ENCODE peak calls at places on chromosomes 6 and 20, in seven cellular contexts. One of them, this sample, is unnamed.

GRCh38 chr6:96450082-96450759 is 71.4 kb upstream of the UFL1 start:
- DNase-seq in skeletal muscle cell: no peak
- DNase-seq in HEK293T: no peak
- DNase-seq in epithelial cell of esophagus: peak
- DNase-seq in mammary epithelial cell: peak
- DNase-seq in heart left ventricle: no peak
- DNase-seq in PC-3: peak
- DNase-seq in this sample: no peak

GRCh38 chr6:81767163-81768000 is 14.9 kb upstream of the TENT5A start:
- DNase-seq in skeletal muscle cell: no peak
- DNase-seq in HEK293T: no peak
- DNase-seq in epithelial cell of esophagus: peak
- DNase-seq in mammary epithelial cell: peak
- DNase-seq in heart left ventricle: no peak
- DNase-seq in PC-3: peak
- DNase-seq in this sample: peak

GRCh38 chr20:49519777-49520359 is 37.4 kb upstream of the KCNB1 start:
- DNase-seq in skeletal muscle cell: no peak
- DNase-seq in HEK293T: no peak
- DNase-seq in epithelial cell of esophagus: no peak
- DNase-seq in mammary epithelial cell: no peak
- DNase-seq in heart left ventricle: no peak
- DNase-seq in PC-3: no peak
- DNase-seq in this sample: no peak

GRCh38 chr6:139029470-139030210 is 1.1 kb downstream of the ABRACL start:
- DNase-seq in skeletal muscle cell: no peak
- DNase-seq in HEK293T: peak
- DNase-seq in epithelial cell of esophagus: peak
- DNase-seq in mammary epithelial cell: peak
- DNase-seq in heart left ventricle: peak
- DNase-seq in PC-3: peak
- DNase-seq in this sample: peak

GRCh38 chr6:111888928-111889696 is 15.9 kb upstream of the FYN start:
- DNase-seq in skeletal muscle cell: no peak
- DNase-seq in HEK293T: peak
- DNase-seq in epithelial cell of esophagus: no peak
- DNase-seq in mammary epithelial cell: no peak
- DNase-seq in heart left ventricle: peak
- DNase-seq in PC-3: no peak
- DNase-seq in this sample: peak

GRCh38 chr20:45020236-45020886 is 54.0 kb downstream of the STK4 start:
- DNase-seq in skeletal muscle cell: no peak
- DNase-seq in HEK293T: no peak
- DNase-seq in epithelial cell of esophagus: peak
- DNase-seq in mammary epithelial cell: peak
- DNase-seq in heart left ventricle: no peak
- DNase-seq in PC-3: peak
- DNase-seq in this sample: no peak

GRCh38 chr6:166814386-166814785 is 142.0 kb downstream of the RNASET2 start:
- DNase-seq in skeletal muscle cell: no peak
- DNase-seq in HEK293T: no peak
- DNase-seq in epithelial cell of esophagus: no peak
- DNase-seq in mammary epithelial cell: no peak
- DNase-seq in heart left ventricle: no peak
- DNase-seq in PC-3: no peak
- DNase-seq in this sample: no peak

GRCh38 chr6:152669894-152670293 is 27.8 kb upstream of the MYCT1 start:
- DNase-seq in skeletal muscle cell: no peak
- DNase-seq in HEK293T: no peak
- DNase-seq in epithelial cell of esophagus: peak
- DNase-seq in mammary epithelial cell: peak
- DNase-seq in heart left ventricle: no peak
- DNase-seq in PC-3: peak
- DNase-seq in this sample: peak

GRCh38 chr20:52748235-52748950 is 223.8 kb upstream of the TSHZ2 start:
- DNase-seq in skeletal muscle cell: no peak
- DNase-seq in HEK293T: no peak
- DNase-seq in epithelial cell of esophagus: no peak
- DNase-seq in mammary epithelial cell: no peak
- DNase-seq in heart left ventricle: no peak
- DNase-seq in PC-3: no peak
- DNase-seq in this sample: no peak

GRCh38 chr20:33993800-33994623 is at the start of gene RALY:
- DNase-seq in skeletal muscle cell: peak
- DNase-seq in HEK293T: peak
- DNase-seq in epithelial cell of esophagus: peak
- DNase-seq in mammary epithelial cell: peak
- DNase-seq in heart left ventricle: peak
- DNase-seq in PC-3: peak
- DNase-seq in this sample: peak

GRCh38 chr6:122984393-122984792 is 11.6 kb upstream of the CLVS2 start:
- DNase-seq in skeletal muscle cell: no peak
- DNase-seq in HEK293T: no peak
- DNase-seq in epithelial cell of esophagus: no peak
- DNase-seq in mammary epithelial cell: no peak
- DNase-seq in heart left ventricle: no peak
- DNase-seq in PC-3: no peak
- DNase-seq in this sample: no peak

GRCh38 chr6:90294989-90295853 is 1.4 kb downstream of the BACH2 start:
- DNase-seq in skeletal muscle cell: no peak
- DNase-seq in HEK293T: peak
- DNase-seq in epithelial cell of esophagus: peak
- DNase-seq in mammary epithelial cell: peak
- DNase-seq in heart left ventricle: peak
- DNase-seq in PC-3: peak
- DNase-seq in this sample: peak

GRCh38 chr20:59664389-59665055 is 60.2 kb downstream of the PHACTR3 start:
- DNase-seq in skeletal muscle cell: no peak
- DNase-seq in HEK293T: no peak
- DNase-seq in epithelial cell of esophagus: no peak
- DNase-seq in mammary epithelial cell: no peak
- DNase-seq in heart left ventricle: no peak
- DNase-seq in PC-3: no peak
- DNase-seq in this sample: no peak

GRCh38 chr6:109139109-109139508 is 43.8 kb downstream of the CEP57L1 start:
- DNase-seq in skeletal muscle cell: no peak
- DNase-seq in HEK293T: no peak
- DNase-seq in epithelial cell of esophagus: peak
- DNase-seq in mammary epithelial cell: peak
- DNase-seq in heart left ventricle: no peak
- DNase-seq in PC-3: peak
- DNase-seq in this sample: peak

GRCh38 chr6:127937102-127937501 is 36.2 kb upstream of the THEMIS start:
- DNase-seq in skeletal muscle cell: no peak
- DNase-seq in HEK293T: no peak
- DNase-seq in epithelial cell of esophagus: no peak
- DNase-seq in mammary epithelial cell: no peak
- DNase-seq in heart left ventricle: no peak
- DNase-seq in PC-3: no peak
- DNase-seq in this sample: no peak

GRCh38 chr6:166307981-166308768 is at the start of gene PRR18:
- DNase-seq in skeletal muscle cell: no peak
- DNase-seq in HEK293T: no peak
- DNase-seq in epithelial cell of esophagus: no peak
- DNase-seq in mammary epithelial cell: no peak
- DNase-seq in heart left ventricle: no peak
- DNase-seq in PC-3: no peak
- DNase-seq in this sample: no peak

GRCh38 chr20:38094968-38095689 is 61.6 kb downstream of the RPRD1B start:
- DNase-seq in skeletal muscle cell: no peak
- DNase-seq in HEK293T: no peak
- DNase-seq in epithelial cell of esophagus: no peak
- DNase-seq in mammary epithelial cell: no peak
- DNase-seq in heart left ventricle: no peak
- DNase-seq in PC-3: no peak
- DNase-seq in this sample: peak

GRCh38 chr6:19327246-19327645 is 509.9 kb upstream of the ID4 start:
- DNase-seq in skeletal muscle cell: no peak
- DNase-seq in HEK293T: no peak
- DNase-seq in epithelial cell of esophagus: peak
- DNase-seq in mammary epithelial cell: peak
- DNase-seq in heart left ventricle: no peak
- DNase-seq in PC-3: peak
- DNase-seq in this sample: peak

GRCh38 chr6:165744515-165745228 is 81.6 kb upstream of the PDE10A start:
- DNase-seq in skeletal muscle cell: peak
- DNase-seq in HEK293T: no peak
- DNase-seq in epithelial cell of esophagus: no peak
- DNase-seq in mammary epithelial cell: no peak
- DNase-seq in heart left ventricle: no peak
- DNase-seq in PC-3: no peak
- DNase-seq in this sample: no peak